ENCODE peak calls at places on chromosome 12, in ten cellular contexts. One of them, this sample, is unnamed.

GRCh38 chr12:4422985-4423384 is 22.6 kb downstream of the FGF6 start:
- DNase-seq in choroid plexus epithelial cell: no peak
- DNase-seq in astrocyte of the spinal cord: no peak
- DNase-seq in lower leg skin: no peak
- DNase-seq in SK-N-SH: no peak
- DNase-seq in GM12865: no peak
- DNase-seq in HepG2: no peak
- DNase-seq in astrocyte of the cerebellum: no peak
- DNase-seq in gastrocnemius medialis: no peak
- DNase-seq in upper lobe of right lung: no peak
- DNase-seq in this sample: no peak

GRCh38 chr12:39186744-39187143 is 256.2 kb downstream of the KIF21A start:
- DNase-seq in choroid plexus epithelial cell: no peak
- DNase-seq in astrocyte of the spinal cord: no peak
- DNase-seq in lower leg skin: no peak
- DNase-seq in SK-N-SH: no peak
- DNase-seq in GM12865: no peak
- DNase-seq in HepG2: no peak
- DNase-seq in astrocyte of the cerebellum: no peak
- DNase-seq in gastrocnemius medialis: no peak
- DNase-seq in upper lobe of right lung: no peak
- DNase-seq in this sample: no peak

GRCh38 chr12:30457621-30458289 is 237.9 kb downstream of the IPO8 start:
- DNase-seq in choroid plexus epithelial cell: peak
- DNase-seq in astrocyte of the spinal cord: peak
- DNase-seq in lower leg skin: no peak
- DNase-seq in SK-N-SH: peak
- DNase-seq in GM12865: no peak
- DNase-seq in HepG2: peak
- DNase-seq in astrocyte of the cerebellum: peak
- DNase-seq in gastrocnemius medialis: no peak
- DNase-seq in upper lobe of right lung: no peak
- DNase-seq in this sample: peak

GRCh38 chr12:32560520-32560919 is 118.6 kb upstream of the DNM1L start:
- DNase-seq in choroid plexus epithelial cell: no peak
- DNase-seq in astrocyte of the spinal cord: no peak
- DNase-seq in lower leg skin: no peak
- DNase-seq in SK-N-SH: no peak
- DNase-seq in GM12865: no peak
- DNase-seq in HepG2: no peak
- DNase-seq in astrocyte of the cerebellum: no peak
- DNase-seq in gastrocnemius medialis: no peak
- DNase-seq in upper lobe of right lung: no peak
- DNase-seq in this sample: no peak

GRCh38 chr12:125549836-125550235 is 484.6 kb downstream of the AACS start:
- DNase-seq in choroid plexus epithelial cell: no peak
- DNase-seq in astrocyte of the spinal cord: no peak
- DNase-seq in lower leg skin: no peak
- DNase-seq in SK-N-SH: no peak
- DNase-seq in GM12865: peak
- DNase-seq in HepG2: no peak
- DNase-seq in astrocyte of the cerebellum: no peak
- DNase-seq in gastrocnemius medialis: no peak
- DNase-seq in upper lobe of right lung: no peak
- DNase-seq in this sample: no peak

GRCh38 chr12:121789800-121790748 is 3.4 kb downstream of the RHOF start:
- DNase-seq in choroid plexus epithelial cell: no peak
- DNase-seq in astrocyte of the spinal cord: no peak
- DNase-seq in lower leg skin: no peak
- DNase-seq in SK-N-SH: no peak
- DNase-seq in GM12865: peak
- DNase-seq in HepG2: no peak
- DNase-seq in astrocyte of the cerebellum: no peak
- DNase-seq in gastrocnemius medialis: no peak
- DNase-seq in upper lobe of right lung: peak
- DNase-seq in this sample: no peak

GRCh38 chr12:10562306-10562933 is 51.0 kb downstream of the MAGOHB start:
- DNase-seq in choroid plexus epithelial cell: peak
- DNase-seq in astrocyte of the spinal cord: peak
- DNase-seq in lower leg skin: no peak
- DNase-seq in SK-N-SH: peak
- DNase-seq in GM12865: peak
- DNase-seq in HepG2: peak
- DNase-seq in astrocyte of the cerebellum: peak
- DNase-seq in gastrocnemius medialis: no peak
- DNase-seq in upper lobe of right lung: no peak
- DNase-seq in this sample: peak

GRCh38 chr12:104006929-104007328 is 41.3 kb downstream of the TDG start:
- DNase-seq in choroid plexus epithelial cell: peak
- DNase-seq in astrocyte of the spinal cord: peak
- DNase-seq in lower leg skin: no peak
- DNase-seq in SK-N-SH: no peak
- DNase-seq in GM12865: no peak
- DNase-seq in HepG2: no peak
- DNase-seq in astrocyte of the cerebellum: peak
- DNase-seq in gastrocnemius medialis: no peak
- DNase-seq in upper lobe of right lung: no peak
- DNase-seq in this sample: peak

DNA sequence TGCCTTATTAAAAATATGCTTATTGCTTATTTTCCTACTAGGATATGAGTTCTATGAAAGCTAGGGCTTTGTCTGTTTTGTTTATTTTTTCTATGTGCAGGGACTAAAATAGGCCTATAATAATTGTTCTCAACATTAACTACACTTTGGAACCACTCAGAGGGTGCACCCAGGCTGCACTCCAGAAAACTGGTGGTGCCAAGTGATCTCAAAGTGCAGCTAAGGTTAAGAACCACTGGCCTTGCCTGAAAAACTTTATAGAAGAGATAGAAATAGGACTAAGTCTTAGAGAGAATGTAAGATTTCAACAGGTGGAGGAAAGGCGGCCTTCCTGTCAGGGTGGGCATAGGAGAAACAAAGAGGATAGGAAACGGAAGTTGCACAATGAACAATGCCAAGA is 37.7 kb upstream of the NR1H4 start:
- DNase-seq in choroid plexus epithelial cell: no peak
- DNase-seq in astrocyte of the spinal cord: no peak
- DNase-seq in lower leg skin: no peak
- DNase-seq in SK-N-SH: no peak
- DNase-seq in GM12865: no peak
- DNase-seq in HepG2: no peak
- DNase-seq in astrocyte of the cerebellum: no peak
- DNase-seq in gastrocnemius medialis: no peak
- DNase-seq in upper lobe of right lung: no peak
- DNase-seq in this sample: no peak
- H3K4me3 ChIP-seq in choroid plexus epithelial cell: no peak
- H3K4me3 ChIP-seq in astrocyte of the spinal cord: no peak
- H3K4me3 ChIP-seq in lower leg skin: no peak
- H3K4me3 ChIP-seq in SK-N-SH: no peak
- H3K4me3 ChIP-seq in GM12865: no peak
- H3K4me3 ChIP-seq in HepG2: no peak
- H3K4me3 ChIP-seq in astrocyte of the cerebellum: no peak
- H3K4me3 ChIP-seq in gastrocnemius medialis: no peak
- H3K4me3 ChIP-seq in upper lobe of right lung: no peak
- H3K4me3 ChIP-seq in this sample: no peak

GRCh38 chr12:11894890-11895289 is 175.8 kb upstream of the BCL2L14 start:
- DNase-seq in choroid plexus epithelial cell: no peak
- DNase-seq in astrocyte of the spinal cord: no peak
- DNase-seq in lower leg skin: no peak
- DNase-seq in SK-N-SH: no peak
- DNase-seq in GM12865: no peak
- DNase-seq in HepG2: no peak
- DNase-seq in astrocyte of the cerebellum: no peak
- DNase-seq in gastrocnemius medialis: no peak
- DNase-seq in upper lobe of right lung: no peak
- DNase-seq in this sample: no peak

GRCh38 chr12:11893998-11894397 is 176.7 kb upstream of the BCL2L14 start:
- DNase-seq in choroid plexus epithelial cell: no peak
- DNase-seq in astrocyte of the spinal cord: no peak
- DNase-seq in lower leg skin: no peak
- DNase-seq in SK-N-SH: no peak
- DNase-seq in GM12865: no peak
- DNase-seq in HepG2: no peak
- DNase-seq in astrocyte of the cerebellum: no peak
- DNase-seq in gastrocnemius medialis: no peak
- DNase-seq in upper lobe of right lung: no peak
- DNase-seq in this sample: peak

GRCh38 chr12:11891350-11892064 is 179.2 kb upstream of the BCL2L14 start:
- DNase-seq in choroid plexus epithelial cell: no peak
- DNase-seq in astrocyte of the spinal cord: no peak
- DNase-seq in lower leg skin: no peak
- DNase-seq in SK-N-SH: no peak
- DNase-seq in GM12865: no peak
- DNase-seq in HepG2: no peak
- DNase-seq in astrocyte of the cerebellum: no peak
- DNase-seq in gastrocnemius medialis: no peak
- DNase-seq in upper lobe of right lung: no peak
- DNase-seq in this sample: no peak

GRCh38 chr12:11895421-11896064 is 175.2 kb upstream of the BCL2L14 start:
- DNase-seq in choroid plexus epithelial cell: no peak
- DNase-seq in astrocyte of the spinal cord: no peak
- DNase-seq in lower leg skin: no peak
- DNase-seq in SK-N-SH: no peak
- DNase-seq in GM12865: no peak
- DNase-seq in HepG2: no peak
- DNase-seq in astrocyte of the cerebellum: no peak
- DNase-seq in gastrocnemius medialis: no peak
- DNase-seq in upper lobe of right lung: no peak
- DNase-seq in this sample: no peak

DNA sequence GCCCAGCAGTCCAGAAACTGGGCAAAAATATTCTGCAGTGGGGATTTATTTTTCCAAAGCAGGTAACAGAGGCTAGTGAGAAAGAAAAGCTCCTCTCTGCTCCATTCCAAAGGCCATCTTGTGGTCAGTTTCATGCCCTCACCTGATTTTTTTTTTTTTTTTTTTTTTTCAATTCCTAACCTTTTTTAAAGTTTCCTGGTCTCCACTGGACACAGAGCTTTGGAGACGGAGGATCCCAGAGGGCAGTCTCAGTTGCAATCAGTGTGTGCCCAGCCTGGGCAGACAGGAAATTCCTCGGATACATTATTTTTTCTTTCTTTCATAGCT is 178.7 kb upstream of the BCL2L14 start:
- DNase-seq in choroid plexus epithelial cell: no peak
- DNase-seq in astrocyte of the spinal cord: no peak
- DNase-seq in lower leg skin: no peak
- DNase-seq in SK-N-SH: no peak
- DNase-seq in GM12865: no peak
- DNase-seq in HepG2: peak
- DNase-seq in astrocyte of the cerebellum: no peak
- DNase-seq in gastrocnemius medialis: no peak
- DNase-seq in upper lobe of right lung: no peak
- DNase-seq in this sample: no peak
- TF ChIP-seq CTCF in choroid plexus epithelial cell: peak
- TF ChIP-seq CTCF in astrocyte of the spinal cord: peak
- TF ChIP-seq CTCF in lower leg skin: no peak
- TF ChIP-seq CTCF in SK-N-SH: peak
- TF ChIP-seq CTCF in GM12865: no peak
- TF ChIP-seq CTCF in HepG2: no peak
- TF ChIP-seq CTCF in astrocyte of the cerebellum: peak
- TF ChIP-seq CTCF in gastrocnemius medialis: peak
- TF ChIP-seq CTCF in upper lobe of right lung: peak
- TF ChIP-seq CTCF in this sample: peak

GRCh38 chr12:54169036-54169435 is 19.7 kb downstream of the SMUG1 start:
- DNase-seq in choroid plexus epithelial cell: no peak
- DNase-seq in astrocyte of the spinal cord: no peak
- DNase-seq in lower leg skin: no peak
- DNase-seq in SK-N-SH: no peak
- DNase-seq in GM12865: no peak
- DNase-seq in HepG2: no peak
- DNase-seq in astrocyte of the cerebellum: no peak
- DNase-seq in gastrocnemius medialis: no peak
- DNase-seq in upper lobe of right lung: no peak
- DNase-seq in this sample: no peak

GRCh38 chr12:54173906-54174471 is 14.8 kb downstream of the SMUG1 start:
- DNase-seq in choroid plexus epithelial cell: no peak
- DNase-seq in astrocyte of the spinal cord: no peak
- DNase-seq in lower leg skin: no peak
- DNase-seq in SK-N-SH: no peak
- DNase-seq in GM12865: no peak
- DNase-seq in HepG2: no peak
- DNase-seq in astrocyte of the cerebellum: no peak
- DNase-seq in gastrocnemius medialis: no peak
- DNase-seq in upper lobe of right lung: no peak
- DNase-seq in this sample: no peak

GRCh38 chr12:54172102-54172630 is 16.6 kb downstream of the SMUG1 start:
- DNase-seq in choroid plexus epithelial cell: no peak
- DNase-seq in astrocyte of the spinal cord: no peak
- DNase-seq in lower leg skin: no peak
- DNase-seq in SK-N-SH: no peak
- DNase-seq in GM12865: no peak
- DNase-seq in HepG2: no peak
- DNase-seq in astrocyte of the cerebellum: no peak
- DNase-seq in gastrocnemius medialis: no peak
- DNase-seq in upper lobe of right lung: no peak
- DNase-seq in this sample: no peak

GRCh38 chr12:54175130-54175963 is 13.4 kb downstream of the SMUG1 start:
- DNase-seq in choroid plexus epithelial cell: no peak
- DNase-seq in astrocyte of the spinal cord: no peak
- DNase-seq in lower leg skin: no peak
- DNase-seq in SK-N-SH: no peak
- DNase-seq in GM12865: peak
- DNase-seq in HepG2: no peak
- DNase-seq in astrocyte of the cerebellum: no peak
- DNase-seq in gastrocnemius medialis: no peak
- DNase-seq in upper lobe of right lung: no peak
- DNase-seq in this sample: no peak

DNA sequence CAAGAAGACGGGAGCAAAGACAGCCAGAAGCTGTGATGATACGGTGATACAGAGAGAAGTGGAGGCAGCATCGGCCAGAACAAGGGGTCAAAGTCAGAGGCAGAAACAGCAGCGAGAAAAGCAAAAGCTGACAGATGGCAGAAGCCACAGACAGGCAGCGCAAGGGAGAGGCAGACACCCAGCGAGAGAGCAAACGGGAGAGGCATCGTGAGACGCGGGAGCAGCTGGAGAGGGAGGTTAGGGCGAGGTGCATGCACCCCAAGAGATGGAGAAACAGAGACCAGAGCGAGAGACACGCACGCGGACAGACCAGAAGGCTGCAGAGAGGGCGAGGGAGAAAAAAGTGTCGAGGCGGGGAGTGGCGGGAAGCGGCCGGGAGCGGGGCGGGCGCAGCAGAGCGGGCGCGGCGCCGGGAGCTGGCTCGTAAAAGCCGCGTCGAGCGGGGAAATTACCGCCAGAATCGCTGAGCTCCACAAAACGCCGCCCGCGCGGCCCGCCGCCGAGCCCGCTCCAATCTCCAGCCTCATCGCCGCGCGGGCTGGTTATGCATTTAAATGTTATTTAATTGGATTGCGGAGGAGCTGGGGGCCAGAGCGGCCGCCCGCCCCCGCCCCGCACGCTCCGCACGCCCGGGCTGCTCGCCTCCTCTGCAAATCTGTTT is 15.6 kb downstream of the SMUG1 start:
- DNase-seq in choroid plexus epithelial cell: peak
- DNase-seq in astrocyte of the spinal cord: peak
- DNase-seq in lower leg skin: no peak
- DNase-seq in SK-N-SH: peak
- DNase-seq in GM12865: no peak
- DNase-seq in HepG2: no peak
- DNase-seq in astrocyte of the cerebellum: no peak
- DNase-seq in gastrocnemius medialis: no peak
- DNase-seq in upper lobe of right lung: no peak
- DNase-seq in this sample: no peak
- H3K4me3 ChIP-seq in choroid plexus epithelial cell: peak
- H3K4me3 ChIP-seq in astrocyte of the spinal cord: peak
- H3K4me3 ChIP-seq in lower leg skin: no peak
- H3K4me3 ChIP-seq in SK-N-SH: peak
- H3K4me3 ChIP-seq in GM12865: peak
- H3K4me3 ChIP-seq in HepG2: peak
- H3K4me3 ChIP-seq in astrocyte of the cerebellum: peak
- H3K4me3 ChIP-seq in gastrocnemius medialis: peak
- H3K4me3 ChIP-seq in upper lobe of right lung: peak
- H3K4me3 ChIP-seq in this sample: peak

GRCh38 chr12:53069621-53070410 is 9.4 kb downstream of the SPRYD3 start:
- DNase-seq in choroid plexus epithelial cell: peak
- DNase-seq in astrocyte of the spinal cord: no peak
- DNase-seq in lower leg skin: peak
- DNase-seq in SK-N-SH: no peak
- DNase-seq in GM12865: no peak
- DNase-seq in HepG2: no peak
- DNase-seq in astrocyte of the cerebellum: no peak
- DNase-seq in gastrocnemius medialis: peak
- DNase-seq in upper lobe of right lung: peak
- DNase-seq in this sample: no peak

GRCh38 chr12:53074290-53074998 is 4.7 kb downstream of the SPRYD3 start:
- DNase-seq in choroid plexus epithelial cell: no peak
- DNase-seq in astrocyte of the spinal cord: no peak
- DNase-seq in lower leg skin: no peak
- DNase-seq in SK-N-SH: no peak
- DNase-seq in GM12865: no peak
- DNase-seq in HepG2: no peak
- DNase-seq in astrocyte of the cerebellum: no peak
- DNase-seq in gastrocnemius medialis: no peak
- DNase-seq in upper lobe of right lung: peak
- DNase-seq in this sample: no peak

GRCh38 chr12:53073881-53074280 is 5.3 kb downstream of the SPRYD3 start:
- DNase-seq in choroid plexus epithelial cell: peak
- DNase-seq in astrocyte of the spinal cord: no peak
- DNase-seq in lower leg skin: peak
- DNase-seq in SK-N-SH: no peak
- DNase-seq in GM12865: no peak
- DNase-seq in HepG2: no peak
- DNase-seq in astrocyte of the cerebellum: no peak
- DNase-seq in gastrocnemius medialis: no peak
- DNase-seq in upper lobe of right lung: peak
- DNase-seq in this sample: no peak

GRCh38 chr12:53070901-53071492 is 8.2 kb downstream of the SPRYD3 start:
- DNase-seq in choroid plexus epithelial cell: peak
- DNase-seq in astrocyte of the spinal cord: no peak
- DNase-seq in lower leg skin: no peak
- DNase-seq in SK-N-SH: no peak
- DNase-seq in GM12865: no peak
- DNase-seq in HepG2: no peak
- DNase-seq in astrocyte of the cerebellum: no peak
- DNase-seq in gastrocnemius medialis: no peak
- DNase-seq in upper lobe of right lung: peak
- DNase-seq in this sample: no peak

GRCh38 chr12:53071591-53072551 is 7.3 kb downstream of the SPRYD3 start:
- DNase-seq in choroid plexus epithelial cell: peak
- DNase-seq in astrocyte of the spinal cord: no peak
- DNase-seq in lower leg skin: peak
- DNase-seq in SK-N-SH: peak
- DNase-seq in GM12865: no peak
- DNase-seq in HepG2: no peak
- DNase-seq in astrocyte of the cerebellum: no peak
- DNase-seq in gastrocnemius medialis: no peak
- DNase-seq in upper lobe of right lung: peak
- DNase-seq in this sample: no peak
- TF ChIP-seq CTCF in choroid plexus epithelial cell: peak
- TF ChIP-seq CTCF in astrocyte of the spinal cord: peak
- TF ChIP-seq CTCF in lower leg skin: no peak
- TF ChIP-seq CTCF in SK-N-SH: peak
- TF ChIP-seq CTCF in GM12865: no peak
- TF ChIP-seq CTCF in HepG2: no peak
- TF ChIP-seq CTCF in astrocyte of the cerebellum: peak
- TF ChIP-seq CTCF in gastrocnemius medialis: no peak
- TF ChIP-seq CTCF in upper lobe of right lung: peak
- TF ChIP-seq CTCF in this sample: peak